ENCODE peak calls at places on chromosome 12, in five cellular contexts. X is SIG-M5, E is AG20443, S is IMR-90, N is SHP77 treated with DMSO at 0.1 percent for 48 hours. H is an unnamed sample.

GRCh38 chr12:130680451-130680990 is 35.6 kb downstream of the RIMBP2 start:
- DNase-seq in X (no peak), E (no peak), S (no peak), N (no peak), H (no peak)

GRCh38 chr12:46468159-46468558 is 95.6 kb upstream of the SLC38A2 start:
- DNase-seq in X (no peak), E (no peak), S (no peak), N (no peak), H (no peak)

GRCh38 chr12:20410746-20411145 is 42.4 kb downstream of the PDE3A start:
- DNase-seq in X (peak; percentile 35), E (no peak), S (no peak), N (no peak), H (no peak)

GRCh38 chr12:77615331-77615730 is 215.4 kb upstream of the NAV3 start:
- DNase-seq in X (no peak), E (no peak), S (no peak), N (peak; percentile 4), H (no peak)

GRCh38 chr12:74293689-74294131 is 243.9 kb upstream of the ATXN7L3B start:
- DNase-seq in X (no peak), E (no peak), S (no peak), N (no peak), H (no peak)

GRCh38 chr12:131589231-131589902 is 121.5 kb upstream of the SFSWAP start:
- DNase-seq in X (no peak), E (no peak), S (no peak), N (no peak), H (no peak)

GRCh38 chr12:117439531-117440001 is 78.1 kb upstream of the NOS1 start:
- DNase-seq in X (no peak), E (no peak), S (no peak), N (no peak), H (no peak)

GRCh38 chr12:95102916-95103671 is 29.7 kb upstream of the NR2C1 start:
- DNase-seq in X (peak; percentile 83), E (no peak), S (peak; percentile 94), N (peak; percentile 88), H (no peak)

GRCh38 chr12:14828896-14829295 is 14.4 kb downstream of the ART4 start:
- DNase-seq in X (no peak), E (peak; percentile 36), S (peak; percentile 31), N (no peak), H (no peak)

GRCh38 chr12:128365831-128366231 is 98.9 kb downstream of the TMEM132C start:
- DNase-seq in X (no peak), E (no peak), S (no peak), N (no peak), H (peak; percentile 31)